ENCODE peak calls at places on chromosome 3, in five cellular contexts. F, O, S, E and M are unnamed samples.

GRCh38 chr3:79329154-79329553 is 438.6 kb downstream of the ROBO1 start:
- DNase-seq in F (no peak), O (no peak), S (no peak), E (no peak), M (peak; percentile 2)

GRCh38 chr3:151192545-151192944 is 10.5 kb downstream of the GPR171 start:
- DNase-seq in F (no peak), S (no peak), E (no peak), O (no peak), M (no peak)

GRCh38 chr3:192917508-192918274 is at the start of gene MB21D2:
- DNase-seq in S (peak; percentile 86), F (peak; percentile 24), E (peak; percentile 68), O (peak; percentile 78), M (no peak)

GRCh38 chr3:66405701-66406091 is 95.1 kb downstream of the LRIG1 start:
- DNase-seq in S (no peak), O (no peak), E (no peak), F (no peak), M (peak; percentile 44)

GRCh38 chr3:46812237-46812791 is 50.9 kb downstream of the MYL3 start:
- DNase-seq in E (peak; percentile 75), F (peak; percentile 69), S (peak; percentile 67), O (peak; percentile 60), M (peak; percentile 4)

GRCh38 chr3:63966871-63967270 is 54.7 kb upstream of the SCAANT1 start:
- DNase-seq in O (peak; percentile 70), F (no peak), E (no peak), S (no peak), M (no peak)

GRCh38 chr3:164380156-164380555 is 698.1 kb downstream of the SI start:
- DNase-seq in O (no peak), F (no peak), S (no peak), E (no peak), M (no peak)

GRCh38 chr3:128346562-128346961 is 120.1 kb downstream of the DNAJB8 start:
- DNase-seq in S (no peak), O (no peak), E (no peak), F (no peak), M (no peak)

GRCh38 chr3:31028766-31029165 is 134.3 kb upstream of the GADL1 start:
- DNase-seq in S (no peak), F (no peak), O (no peak), E (no peak), M (no peak)

GRCh38 chr3:2783261-2783660 is 326.9 kb downstream of the IL5RA start:
- DNase-seq in E (no peak), O (no peak), F (no peak), S (no peak), M (no peak)

GRCh38 chr3:80733522-80734176 is 965.9 kb upstream of the ROBO1 start:
- DNase-seq in S (no peak), O (peak; percentile 93), F (no peak), E (no peak), M (peak; percentile 16)

GRCh38 chr3:37861540-37862051 is at the start of gene CTDSPL:
- DNase-seq in E (peak; percentile 18), F (no peak), S (peak; percentile 56), O (peak; percentile 71), M (no peak)

GRCh38 chr3:130386604-130387263 is 41.3 kb downstream of the COL6A5 start:
- DNase-seq in O (no peak), F (no peak), S (no peak), E (no peak), M (no peak)

GRCh38 chr3:52495777-52496602 is 852 bp downstream of the STAB1 start:
- DNase-seq in O (no peak), F (no peak), E (no peak), S (no peak), M (no peak)

GRCh38 chr3:188542196-188542595 is 388.2 kb downstream of the LPP start:
- DNase-seq in S (no peak), E (peak; percentile 0), O (peak; percentile 7), F (no peak), M (no peak)

GRCh38 chr3:5162102-5162501 is 25.4 kb upstream of the EDEM1 start:
- DNase-seq in S (no peak), F (no peak), E (no peak), O (no peak), M (peak; percentile 28)

GRCh38 chr3:111764645-111765091 is 94.4 kb upstream of the PHLDB2 start:
- DNase-seq in F (no peak), E (no peak), O (peak; percentile 72), S (no peak), M (no peak)

GRCh38 chr3:120170223-120170622 is 76.0 kb upstream of the GSK3B start:
- DNase-seq in F (no peak), O (no peak), E (peak; percentile 70), S (no peak), M (no peak)

GRCh38 chr3:194596906-194597305 is 36.3 kb downstream of the TMEM44 start:
- DNase-seq in E (no peak), F (no peak), S (no peak), O (no peak), M (no peak)

GRCh38 chr3:151933224-151933858 is 59.9 kb downstream of the SUCNR1 start:
- DNase-seq in F (no peak), S (no peak), E (no peak), O (no peak), M (no peak)

GRCh38 chr3:184234671-184235380 is 5.4 kb downstream of the VWA5B2 start:
- DNase-seq in F (no peak), E (no peak), O (no peak), S (no peak), M (no peak)

GRCh38 chr3:58586776-58587192 is 9.6 kb upstream of the FAM107A start:
- DNase-seq in S (no peak), E (no peak), O (no peak), F (no peak), M (no peak)

GRCh38 chr3:169886671-169887070 is 16.9 kb upstream of the LRRC31 start:
- DNase-seq in O (no peak), E (peak; percentile 7), F (no peak), S (no peak), M (no peak)

GRCh38 chr3:152071924-152072323 is 196.8 kb upstream of the MBNL1 start:
- DNase-seq in F (no peak), E (no peak), S (peak; percentile 20), O (peak; percentile 45), M (peak; percentile 6)

GRCh38 chr3:22372292-22372949 is 621.4 kb upstream of the ZNF385D start:
- DNase-seq in O (no peak), S (no peak), E (no peak), F (no peak), M (no peak)

GRCh38 chr3:55402886-55403605 is 84.1 kb downstream of the WNT5A start:
- DNase-seq in O (no peak), F (no peak), S (no peak), E (no peak), M (no peak)